ENCODE peak calls at places on chromosomes 3 and 15, in ten cellular contexts. One of them, this sample, is unnamed.

GRCh38 chr3:78285032-78285728 is 1245.3 kb downstream of the ROBO2 start:
- DNase-seq in activated CD4-positive, alpha-beta T cell treated with anti-CD3 and anti-CD28 coated beads, Interleukin-2, amount 50 U/mL, for 1 hour: no peak
- DNase-seq in stimulated activated CD8-positive, alpha-beta memory T cell treated with anti-CD3 and anti-CD28 coated beads, Interleukin-15, amount 100 ng/mL, for 1 hour: no peak
- DNase-seq in COLO829: no peak
- DNase-seq in activated B cell treated with CpG ODN at 0.5 μM for 24 hours: no peak
- DNase-seq in NCI-H748 treated with DMSO at 0.1 percent for 48 hours: no peak
- DNase-seq in activated T-helper 9 cell treated with anti-CD3 and anti-CD28 coated beads, Interleukin-2, amount 50 U/mL, for 16 hours: no peak
- DNase-seq in heart left ventricle: no peak
- DNase-seq in GM12892: no peak
- DNase-seq in head of caudate nucleus: no peak
- DNase-seq in this sample: no peak

GRCh38 chr15:89171136-89172072 is 50.0 kb downstream of the RLBP1 start:
- DNase-seq in activated CD4-positive, alpha-beta T cell treated with anti-CD3 and anti-CD28 coated beads, Interleukin-2, amount 50 U/mL, for 1 hour: peak; percentile 14
- DNase-seq in stimulated activated CD8-positive, alpha-beta memory T cell treated with anti-CD3 and anti-CD28 coated beads, Interleukin-15, amount 100 ng/mL, for 1 hour: no peak
- DNase-seq in COLO829: peak; percentile 69
- DNase-seq in activated B cell treated with CpG ODN at 0.5 μM for 24 hours: no peak
- DNase-seq in NCI-H748 treated with DMSO at 0.1 percent for 48 hours: peak; percentile 12
- DNase-seq in activated T-helper 9 cell treated with anti-CD3 and anti-CD28 coated beads, Interleukin-2, amount 50 U/mL, for 16 hours: no peak
- DNase-seq in heart left ventricle: peak; percentile 43
- DNase-seq in GM12892: no peak
- DNase-seq in head of caudate nucleus: peak; percentile 60
- DNase-seq in this sample: no peak

GRCh38 chr15:26243382-26243781 is 380.3 kb upstream of the ATP10A start:
- DNase-seq in activated CD4-positive, alpha-beta T cell treated with anti-CD3 and anti-CD28 coated beads, Interleukin-2, amount 50 U/mL, for 1 hour: no peak
- DNase-seq in stimulated activated CD8-positive, alpha-beta memory T cell treated with anti-CD3 and anti-CD28 coated beads, Interleukin-15, amount 100 ng/mL, for 1 hour: no peak
- DNase-seq in COLO829: no peak
- DNase-seq in activated B cell treated with CpG ODN at 0.5 μM for 24 hours: no peak
- DNase-seq in NCI-H748 treated with DMSO at 0.1 percent for 48 hours: no peak
- DNase-seq in activated T-helper 9 cell treated with anti-CD3 and anti-CD28 coated beads, Interleukin-2, amount 50 U/mL, for 16 hours: no peak
- DNase-seq in heart left ventricle: no peak
- DNase-seq in GM12892: no peak
- DNase-seq in head of caudate nucleus: no peak
- DNase-seq in this sample: no peak

GRCh38 chr15:76285241-76285825 is 25.9 kb downstream of the ETFA start:
- DNase-seq in activated CD4-positive, alpha-beta T cell treated with anti-CD3 and anti-CD28 coated beads, Interleukin-2, amount 50 U/mL, for 1 hour: no peak
- DNase-seq in stimulated activated CD8-positive, alpha-beta memory T cell treated with anti-CD3 and anti-CD28 coated beads, Interleukin-15, amount 100 ng/mL, for 1 hour: no peak
- DNase-seq in COLO829: peak; percentile 6
- DNase-seq in activated B cell treated with CpG ODN at 0.5 μM for 24 hours: no peak
- DNase-seq in NCI-H748 treated with DMSO at 0.1 percent for 48 hours: no peak
- DNase-seq in activated T-helper 9 cell treated with anti-CD3 and anti-CD28 coated beads, Interleukin-2, amount 50 U/mL, for 16 hours: no peak
- DNase-seq in heart left ventricle: no peak
- DNase-seq in GM12892: no peak
- DNase-seq in head of caudate nucleus: no peak
- DNase-seq in this sample: no peak

GRCh38 chr15:85795669-85796305 is 1.1 kb upstream of the KLHL25 start:
- DNase-seq in activated CD4-positive, alpha-beta T cell treated with anti-CD3 and anti-CD28 coated beads, Interleukin-2, amount 50 U/mL, for 1 hour: no peak
- DNase-seq in stimulated activated CD8-positive, alpha-beta memory T cell treated with anti-CD3 and anti-CD28 coated beads, Interleukin-15, amount 100 ng/mL, for 1 hour: no peak
- DNase-seq in COLO829: no peak
- DNase-seq in activated B cell treated with CpG ODN at 0.5 μM for 24 hours: no peak
- DNase-seq in NCI-H748 treated with DMSO at 0.1 percent for 48 hours: no peak
- DNase-seq in activated T-helper 9 cell treated with anti-CD3 and anti-CD28 coated beads, Interleukin-2, amount 50 U/mL, for 16 hours: no peak
- DNase-seq in heart left ventricle: no peak
- DNase-seq in GM12892: no peak
- DNase-seq in head of caudate nucleus: no peak
- DNase-seq in this sample: no peak

GRCh38 chr3:34676431-34676830 is 878.0 kb downstream of the PDCD6IP start:
- DNase-seq in activated CD4-positive, alpha-beta T cell treated with anti-CD3 and anti-CD28 coated beads, Interleukin-2, amount 50 U/mL, for 1 hour: no peak
- DNase-seq in stimulated activated CD8-positive, alpha-beta memory T cell treated with anti-CD3 and anti-CD28 coated beads, Interleukin-15, amount 100 ng/mL, for 1 hour: no peak
- DNase-seq in COLO829: no peak
- DNase-seq in activated B cell treated with CpG ODN at 0.5 μM for 24 hours: no peak
- DNase-seq in NCI-H748 treated with DMSO at 0.1 percent for 48 hours: no peak
- DNase-seq in activated T-helper 9 cell treated with anti-CD3 and anti-CD28 coated beads, Interleukin-2, amount 50 U/mL, for 16 hours: no peak
- DNase-seq in heart left ventricle: no peak
- DNase-seq in GM12892: no peak
- DNase-seq in head of caudate nucleus: no peak
- DNase-seq in this sample: no peak

GRCh38 chr3:135337176-135337575 is 542.1 kb downstream of the EPHB1 start:
- DNase-seq in activated CD4-positive, alpha-beta T cell treated with anti-CD3 and anti-CD28 coated beads, Interleukin-2, amount 50 U/mL, for 1 hour: no peak
- DNase-seq in stimulated activated CD8-positive, alpha-beta memory T cell treated with anti-CD3 and anti-CD28 coated beads, Interleukin-15, amount 100 ng/mL, for 1 hour: no peak
- DNase-seq in COLO829: no peak
- DNase-seq in activated B cell treated with CpG ODN at 0.5 μM for 24 hours: no peak
- DNase-seq in NCI-H748 treated with DMSO at 0.1 percent for 48 hours: no peak
- DNase-seq in activated T-helper 9 cell treated with anti-CD3 and anti-CD28 coated beads, Interleukin-2, amount 50 U/mL, for 16 hours: no peak
- DNase-seq in heart left ventricle: no peak
- DNase-seq in GM12892: no peak
- DNase-seq in head of caudate nucleus: no peak
- DNase-seq in this sample: no peak

GRCh38 chr3:122998206-122998605 is 29.4 kb downstream of the SEMA5B start:
- DNase-seq in activated CD4-positive, alpha-beta T cell treated with anti-CD3 and anti-CD28 coated beads, Interleukin-2, amount 50 U/mL, for 1 hour: no peak
- DNase-seq in stimulated activated CD8-positive, alpha-beta memory T cell treated with anti-CD3 and anti-CD28 coated beads, Interleukin-15, amount 100 ng/mL, for 1 hour: no peak
- DNase-seq in COLO829: no peak
- DNase-seq in activated B cell treated with CpG ODN at 0.5 μM for 24 hours: no peak
- DNase-seq in NCI-H748 treated with DMSO at 0.1 percent for 48 hours: no peak
- DNase-seq in activated T-helper 9 cell treated with anti-CD3 and anti-CD28 coated beads, Interleukin-2, amount 50 U/mL, for 16 hours: no peak
- DNase-seq in heart left ventricle: no peak
- DNase-seq in GM12892: no peak
- DNase-seq in head of caudate nucleus: no peak
- DNase-seq in this sample: no peak

GRCh38 chr15:85362436-85363048 is 17.9 kb upstream of the AKAP13 start:
- DNase-seq in activated CD4-positive, alpha-beta T cell treated with anti-CD3 and anti-CD28 coated beads, Interleukin-2, amount 50 U/mL, for 1 hour: no peak
- DNase-seq in stimulated activated CD8-positive, alpha-beta memory T cell treated with anti-CD3 and anti-CD28 coated beads, Interleukin-15, amount 100 ng/mL, for 1 hour: no peak
- DNase-seq in COLO829: no peak
- DNase-seq in activated B cell treated with CpG ODN at 0.5 μM for 24 hours: no peak
- DNase-seq in NCI-H748 treated with DMSO at 0.1 percent for 48 hours: no peak
- DNase-seq in activated T-helper 9 cell treated with anti-CD3 and anti-CD28 coated beads, Interleukin-2, amount 50 U/mL, for 16 hours: no peak
- DNase-seq in heart left ventricle: peak; percentile 39
- DNase-seq in GM12892: no peak
- DNase-seq in head of caudate nucleus: no peak
- DNase-seq in this sample: no peak

GRCh38 chr3:9715764-9716437 is 12.3 kb downstream of the CPNE9 start:
- DNase-seq in activated CD4-positive, alpha-beta T cell treated with anti-CD3 and anti-CD28 coated beads, Interleukin-2, amount 50 U/mL, for 1 hour: no peak
- DNase-seq in stimulated activated CD8-positive, alpha-beta memory T cell treated with anti-CD3 and anti-CD28 coated beads, Interleukin-15, amount 100 ng/mL, for 1 hour: no peak
- DNase-seq in COLO829: peak; percentile 73
- DNase-seq in activated B cell treated with CpG ODN at 0.5 μM for 24 hours: no peak
- DNase-seq in NCI-H748 treated with DMSO at 0.1 percent for 48 hours: no peak
- DNase-seq in activated T-helper 9 cell treated with anti-CD3 and anti-CD28 coated beads, Interleukin-2, amount 50 U/mL, for 16 hours: no peak
- DNase-seq in heart left ventricle: peak; percentile 70
- DNase-seq in GM12892: no peak
- DNase-seq in head of caudate nucleus: no peak
- DNase-seq in this sample: no peak

GRCh38 chr3:136547293-136547692 is 204.9 kb downstream of the STAG1 start:
- DNase-seq in activated CD4-positive, alpha-beta T cell treated with anti-CD3 and anti-CD28 coated beads, Interleukin-2, amount 50 U/mL, for 1 hour: no peak
- DNase-seq in stimulated activated CD8-positive, alpha-beta memory T cell treated with anti-CD3 and anti-CD28 coated beads, Interleukin-15, amount 100 ng/mL, for 1 hour: no peak
- DNase-seq in COLO829: no peak
- DNase-seq in activated B cell treated with CpG ODN at 0.5 μM for 24 hours: no peak
- DNase-seq in NCI-H748 treated with DMSO at 0.1 percent for 48 hours: peak; percentile 16
- DNase-seq in activated T-helper 9 cell treated with anti-CD3 and anti-CD28 coated beads, Interleukin-2, amount 50 U/mL, for 16 hours: no peak
- DNase-seq in heart left ventricle: no peak
- DNase-seq in GM12892: no peak
- DNase-seq in head of caudate nucleus: no peak
- DNase-seq in this sample: no peak

GRCh38 chr15:84862214-84862975 is 22.1 kb upstream of the SLC28A1 start:
- DNase-seq in activated CD4-positive, alpha-beta T cell treated with anti-CD3 and anti-CD28 coated beads, Interleukin-2, amount 50 U/mL, for 1 hour: no peak
- DNase-seq in stimulated activated CD8-positive, alpha-beta memory T cell treated with anti-CD3 and anti-CD28 coated beads, Interleukin-15, amount 100 ng/mL, for 1 hour: no peak
- DNase-seq in COLO829: no peak
- DNase-seq in activated B cell treated with CpG ODN at 0.5 μM for 24 hours: no peak
- DNase-seq in NCI-H748 treated with DMSO at 0.1 percent for 48 hours: no peak
- DNase-seq in activated T-helper 9 cell treated with anti-CD3 and anti-CD28 coated beads, Interleukin-2, amount 50 U/mL, for 16 hours: no peak
- DNase-seq in heart left ventricle: no peak
- DNase-seq in GM12892: no peak
- DNase-seq in head of caudate nucleus: no peak
- DNase-seq in this sample: no peak

GRCh38 chr3:196563721-196564225 is 4.6 kb downstream of the WDR53 start:
- DNase-seq in activated CD4-positive, alpha-beta T cell treated with anti-CD3 and anti-CD28 coated beads, Interleukin-2, amount 50 U/mL, for 1 hour: peak; percentile 18
- DNase-seq in stimulated activated CD8-positive, alpha-beta memory T cell treated with anti-CD3 and anti-CD28 coated beads, Interleukin-15, amount 100 ng/mL, for 1 hour: no peak
- DNase-seq in COLO829: no peak
- DNase-seq in activated B cell treated with CpG ODN at 0.5 μM for 24 hours: no peak
- DNase-seq in NCI-H748 treated with DMSO at 0.1 percent for 48 hours: no peak
- DNase-seq in activated T-helper 9 cell treated with anti-CD3 and anti-CD28 coated beads, Interleukin-2, amount 50 U/mL, for 16 hours: peak; percentile 21
- DNase-seq in heart left ventricle: no peak
- DNase-seq in GM12892: no peak
- DNase-seq in head of caudate nucleus: no peak
- DNase-seq in this sample: no peak

GRCh38 chr3:189260556-189261493 is 89.1 kb downstream of the TPRG1 start:
- DNase-seq in activated CD4-positive, alpha-beta T cell treated with anti-CD3 and anti-CD28 coated beads, Interleukin-2, amount 50 U/mL, for 1 hour: no peak
- DNase-seq in stimulated activated CD8-positive, alpha-beta memory T cell treated with anti-CD3 and anti-CD28 coated beads, Interleukin-15, amount 100 ng/mL, for 1 hour: no peak
- DNase-seq in COLO829: no peak
- DNase-seq in activated B cell treated with CpG ODN at 0.5 μM for 24 hours: no peak
- DNase-seq in NCI-H748 treated with DMSO at 0.1 percent for 48 hours: no peak
- DNase-seq in activated T-helper 9 cell treated with anti-CD3 and anti-CD28 coated beads, Interleukin-2, amount 50 U/mL, for 16 hours: no peak
- DNase-seq in heart left ventricle: peak; percentile 41
- DNase-seq in GM12892: no peak
- DNase-seq in head of caudate nucleus: peak; percentile 21
- DNase-seq in this sample: no peak

GRCh38 chr3:178562143-178562868 is 26.1 kb downstream of the KCNMB2 start:
- DNase-seq in activated CD4-positive, alpha-beta T cell treated with anti-CD3 and anti-CD28 coated beads, Interleukin-2, amount 50 U/mL, for 1 hour: no peak
- DNase-seq in stimulated activated CD8-positive, alpha-beta memory T cell treated with anti-CD3 and anti-CD28 coated beads, Interleukin-15, amount 100 ng/mL, for 1 hour: no peak
- DNase-seq in COLO829: peak; percentile 8
- DNase-seq in activated B cell treated with CpG ODN at 0.5 μM for 24 hours: no peak
- DNase-seq in NCI-H748 treated with DMSO at 0.1 percent for 48 hours: no peak
- DNase-seq in activated T-helper 9 cell treated with anti-CD3 and anti-CD28 coated beads, Interleukin-2, amount 50 U/mL, for 16 hours: no peak
- DNase-seq in heart left ventricle: no peak
- DNase-seq in GM12892: no peak
- DNase-seq in head of caudate nucleus: no peak
- DNase-seq in this sample: no peak

This sample was measured in natural killer cell treated with Interleukin-12 subunit alpha and Interleukin-12 subunit beta and Interleukin-15 and Interleukin-18, amount 100 ng/mL, for 72 hours.